ENCODE peak calls at places on chromosomes 3 and 15, in eight cellular contexts. One of them, this sample, is unnamed. For H3K36me3, the result is how much of the 10 kb centered on the place peaks cover.

GRCh38 chr15:23073890-23074631 is 34.7 kb upstream of the TUBGCP5 start:
- DNase-seq in body of pancreas: peak
- DNase-seq in astrocyte: no peak
- DNase-seq in endodermal cell: no peak
- DNase-seq in tibial artery: no peak
- DNase-seq in transverse colon: peak
- DNase-seq in mesenchymal stem cell: no peak
- DNase-seq in left ventricle myocardium inferior: no peak
- DNase-seq in this sample: no peak

GRCh38 chr15:34927726-34928125 is 41.8 kb downstream of the AQR start:
- DNase-seq in transverse colon: no peak
- DNase-seq in astrocyte: no peak
- DNase-seq in tibial artery: no peak
- DNase-seq in left ventricle myocardium inferior: no peak
- DNase-seq in endodermal cell: no peak
- DNase-seq in body of pancreas: no peak
- DNase-seq in mesenchymal stem cell: peak
- DNase-seq in this sample: no peak

GRCh38 chr15:34470892-34471291 is 33.3 kb upstream of the GOLGA8A start:
- DNase-seq in tibial artery: no peak
- DNase-seq in body of pancreas: no peak
- DNase-seq in transverse colon: no peak
- DNase-seq in astrocyte: no peak
- DNase-seq in left ventricle myocardium inferior: no peak
- DNase-seq in endodermal cell: no peak
- DNase-seq in mesenchymal stem cell: no peak
- DNase-seq in this sample: no peak

GRCh38 chr3:181610083-181610972 is 101.4 kb upstream of the SOX2 start:
- DNase-seq in tibial artery: no peak
- DNase-seq in astrocyte: peak
- DNase-seq in mesenchymal stem cell: no peak
- DNase-seq in transverse colon: no peak
- DNase-seq in left ventricle myocardium inferior: no peak
- DNase-seq in body of pancreas: no peak
- DNase-seq in endodermal cell: no peak
- DNase-seq in this sample: no peak

GRCh38 chr3:107387555-107387954 is 10.3 kb downstream of the CCDC54 start:
- DNase-seq in transverse colon: no peak
- DNase-seq in left ventricle myocardium inferior: no peak
- DNase-seq in endodermal cell: no peak
- DNase-seq in tibial artery: no peak
- DNase-seq in astrocyte: peak
- DNase-seq in mesenchymal stem cell: peak
- DNase-seq in body of pancreas: no peak
- DNase-seq in this sample: no peak

GRCh38 chr3:59818033-59818936 is 768.5 kb upstream of the CFAP20DC start:
- DNase-seq in transverse colon: peak
- DNase-seq in astrocyte: peak
- DNase-seq in mesenchymal stem cell: peak
- DNase-seq in tibial artery: peak
- DNase-seq in body of pancreas: peak
- DNase-seq in endodermal cell: no peak
- DNase-seq in left ventricle myocardium inferior: peak
- DNase-seq in this sample: peak

GRCh38 chr3:24683511-24684384 is 189.1 kb upstream of the THRB start:
- DNase-seq in body of pancreas: peak
- DNase-seq in mesenchymal stem cell: peak
- DNase-seq in astrocyte: peak
- DNase-seq in left ventricle myocardium inferior: no peak
- DNase-seq in transverse colon: peak
- DNase-seq in endodermal cell: no peak
- DNase-seq in tibial artery: no peak
- DNase-seq in this sample: no peak

GRCh38 chr3:159757341-159758060 is 231.1 kb upstream of the IL12A start:
- DNase-seq in mesenchymal stem cell: no peak
- DNase-seq in body of pancreas: no peak
- DNase-seq in tibial artery: no peak
- DNase-seq in left ventricle myocardium inferior: no peak
- DNase-seq in endodermal cell: no peak
- DNase-seq in transverse colon: no peak
- DNase-seq in astrocyte: no peak
- DNase-seq in this sample: no peak

GRCh38 chr3:16106050-16106449 is 68.4 kb upstream of the GALNT15 start:
- DNase-seq in left ventricle myocardium inferior: no peak
- DNase-seq in tibial artery: no peak
- DNase-seq in astrocyte: no peak
- DNase-seq in transverse colon: no peak
- DNase-seq in endodermal cell: no peak
- DNase-seq in mesenchymal stem cell: no peak
- DNase-seq in body of pancreas: no peak
- DNase-seq in this sample: no peak

GRCh38 chr3:123759311-123759710 is 124.8 kb downstream of the MYLK start:
- DNase-seq in endodermal cell: no peak
- DNase-seq in transverse colon: no peak
- DNase-seq in mesenchymal stem cell: no peak
- DNase-seq in left ventricle myocardium inferior: no peak
- DNase-seq in astrocyte: peak
- DNase-seq in tibial artery: no peak
- DNase-seq in body of pancreas: no peak
- DNase-seq in this sample: no peak

GRCh38 chr3:42746455-42747450 is 26.3 kb downstream of the CCDC13 start:
- DNase-seq in transverse colon: no peak
- DNase-seq in left ventricle myocardium inferior: no peak
- DNase-seq in tibial artery: peak
- DNase-seq in astrocyte: no peak
- DNase-seq in body of pancreas: peak
- DNase-seq in endodermal cell: peak
- DNase-seq in mesenchymal stem cell: peak
- DNase-seq in this sample: no peak

GRCh38 chr3:106542101-106542769 is 673.4 kb upstream of the CBLB start:
- DNase-seq in left ventricle myocardium inferior: no peak
- DNase-seq in mesenchymal stem cell: no peak
- DNase-seq in astrocyte: peak
- DNase-seq in body of pancreas: no peak
- DNase-seq in transverse colon: no peak
- DNase-seq in tibial artery: no peak
- DNase-seq in endodermal cell: peak
- DNase-seq in this sample: no peak

GRCh38 chr3:13040381-13041074 is 32.7 kb downstream of the IQSEC1 start:
- DNase-seq in astrocyte: no peak
- DNase-seq in mesenchymal stem cell: no peak
- DNase-seq in body of pancreas: no peak
- DNase-seq in endodermal cell: no peak
- DNase-seq in left ventricle myocardium inferior: no peak
- DNase-seq in tibial artery: no peak
- DNase-seq in transverse colon: peak
- DNase-seq in this sample: no peak

GRCh38 chr3:21962456-21962855 is 211.4 kb upstream of the ZNF385D start:
- DNase-seq in tibial artery: no peak
- DNase-seq in transverse colon: no peak
- DNase-seq in astrocyte: peak
- DNase-seq in mesenchymal stem cell: no peak
- DNase-seq in left ventricle myocardium inferior: no peak
- DNase-seq in endodermal cell: no peak
- DNase-seq in body of pancreas: no peak
- DNase-seq in this sample: no peak

GRCh38 chr3:87446849-87447387 is 170.5 kb upstream of the POU1F1 start:
- DNase-seq in transverse colon: no peak
- DNase-seq in body of pancreas: no peak
- DNase-seq in left ventricle myocardium inferior: no peak
- DNase-seq in mesenchymal stem cell: no peak
- DNase-seq in endodermal cell: no peak
- DNase-seq in tibial artery: no peak
- DNase-seq in astrocyte: no peak
- DNase-seq in this sample: no peak

GRCh38 chr15:44598066-44598465 is 61.1 kb downstream of the EIF3J start:
- DNase-seq in astrocyte: no peak
- DNase-seq in left ventricle myocardium inferior: no peak
- DNase-seq in transverse colon: no peak
- DNase-seq in body of pancreas: no peak
- DNase-seq in endodermal cell: no peak
- DNase-seq in tibial artery: no peak
- DNase-seq in mesenchymal stem cell: no peak
- DNase-seq in this sample: no peak

GRCh38 chr15:44598892-44599291 is 61.9 kb downstream of the EIF3J start:
- DNase-seq in body of pancreas: no peak
- DNase-seq in astrocyte: peak
- DNase-seq in left ventricle myocardium inferior: no peak
- DNase-seq in tibial artery: no peak
- DNase-seq in endodermal cell: no peak
- DNase-seq in transverse colon: no peak
- DNase-seq in mesenchymal stem cell: peak
- DNase-seq in this sample: no peak

GRCh38 chr15:44595656-44596510 is 58.9 kb downstream of the EIF3J start:
- DNase-seq in tibial artery: no peak
- DNase-seq in body of pancreas: no peak
- DNase-seq in astrocyte: no peak
- DNase-seq in transverse colon: no peak
- DNase-seq in endodermal cell: no peak
- DNase-seq in left ventricle myocardium inferior: no peak
- DNase-seq in mesenchymal stem cell: peak
- DNase-seq in this sample: no peak

GRCh38 chr15:44595246-44595645 is 58.3 kb downstream of the EIF3J start:
- DNase-seq in astrocyte: no peak
- DNase-seq in body of pancreas: no peak
- DNase-seq in mesenchymal stem cell: peak
- DNase-seq in left ventricle myocardium inferior: no peak
- DNase-seq in tibial artery: no peak
- DNase-seq in endodermal cell: no peak
- DNase-seq in transverse colon: no peak
- DNase-seq in this sample: no peak

GRCh38 chr15:44596511-44597010 is 59.6 kb downstream of the EIF3J start:
- DNase-seq in endodermal cell: no peak
- DNase-seq in left ventricle myocardium inferior: no peak
- DNase-seq in mesenchymal stem cell: no peak
- DNase-seq in astrocyte: no peak
- DNase-seq in body of pancreas: no peak
- DNase-seq in transverse colon: no peak
- DNase-seq in tibial artery: no peak
- DNase-seq in this sample: no peak
- H3K36me3 ChIP-seq in endodermal cell: half or more
- H3K36me3 ChIP-seq in left ventricle myocardium inferior: half or more
- H3K36me3 ChIP-seq in mesenchymal stem cell: under half
- H3K36me3 ChIP-seq in astrocyte: under half
- H3K36me3 ChIP-seq in body of pancreas: under half
- H3K36me3 ChIP-seq in transverse colon: under half
- H3K36me3 ChIP-seq in tibial artery: half or more
- H3K36me3 ChIP-seq in this sample: half or more

GRCh38 chr3:73004316-73004715 is 7.7 kb downstream of the PPP4R2 start:
- DNase-seq in endodermal cell: no peak
- DNase-seq in left ventricle myocardium inferior: no peak
- DNase-seq in tibial artery: no peak
- DNase-seq in mesenchymal stem cell: no peak
- DNase-seq in body of pancreas: no peak
- DNase-seq in astrocyte: no peak
- DNase-seq in transverse colon: no peak
- DNase-seq in this sample: no peak
- H3K36me3 ChIP-seq in endodermal cell: half or more
- H3K36me3 ChIP-seq in left ventricle myocardium inferior: under half
- H3K36me3 ChIP-seq in tibial artery: under half
- H3K36me3 ChIP-seq in mesenchymal stem cell: under half
- H3K36me3 ChIP-seq in body of pancreas: under half
- H3K36me3 ChIP-seq in astrocyte: under half
- H3K36me3 ChIP-seq in transverse colon: under half
- H3K36me3 ChIP-seq in this sample: under half

GRCh38 chr3:111949712-111950111 is 29.1 kb upstream of the ABHD10 start:
- DNase-seq in transverse colon: no peak
- DNase-seq in mesenchymal stem cell: no peak
- DNase-seq in body of pancreas: no peak
- DNase-seq in left ventricle myocardium inferior: no peak
- DNase-seq in astrocyte: no peak
- DNase-seq in endodermal cell: no peak
- DNase-seq in tibial artery: no peak
- DNase-seq in this sample: no peak
- H3K36me3 ChIP-seq in transverse colon: under half
- H3K36me3 ChIP-seq in mesenchymal stem cell: under half
- H3K36me3 ChIP-seq in body of pancreas: under half
- H3K36me3 ChIP-seq in left ventricle myocardium inferior: half or more
- H3K36me3 ChIP-seq in astrocyte: half or more
- H3K36me3 ChIP-seq in endodermal cell: half or more
- H3K36me3 ChIP-seq in tibial artery: half or more
- H3K36me3 ChIP-seq in this sample: half or more

GRCh38 chr3:138513073-138513843 is 78.8 kb downstream of the ESYT3 start:
- DNase-seq in astrocyte: no peak
- DNase-seq in transverse colon: no peak
- DNase-seq in endodermal cell: no peak
- DNase-seq in mesenchymal stem cell: no peak
- DNase-seq in body of pancreas: no peak
- DNase-seq in tibial artery: no peak
- DNase-seq in left ventricle myocardium inferior: no peak
- DNase-seq in this sample: no peak
- H3K36me3 ChIP-seq in astrocyte: under half
- H3K36me3 ChIP-seq in transverse colon: under half
- H3K36me3 ChIP-seq in endodermal cell: under half
- H3K36me3 ChIP-seq in mesenchymal stem cell: under half
- H3K36me3 ChIP-seq in body of pancreas: under half
- H3K36me3 ChIP-seq in tibial artery: under half
- H3K36me3 ChIP-seq in left ventricle myocardium inferior: under half
- H3K36me3 ChIP-seq in this sample: under half

This sample was measured in esophagus muscularis mucosa.